ENCODE peak calls at places on chromosomes 12 and 14, in nine cellular contexts. E is WTC11, M is neural crest cell, Z is heart left ventricle, W is OCI-LY7, F is breast epithelium, V is left ventricle myocardium inferior, S is gastrocnemius medialis, Q is cardiac fibroblast. X is an unnamed sample.

GRCh38 chr14:98494582-98494981 is 777.4 kb downstream of the BCL11B start:
- DNase-seq in M (no peak), W (no peak), Q (no peak), S (no peak), Z (no peak), V (no peak), E (no peak), F (no peak), X (no peak)

GRCh38 chr12:64221656-64222010 is 463 bp downstream of the KICS2 start:
- DNase-seq in Z (peak; percentile 84), F (peak; percentile 83), Q (peak; percentile 78), S (peak; percentile 72), V (peak; percentile 87), M (peak; percentile 75), E (peak; percentile 92), W (peak; percentile 59), X (peak; percentile 63)

GRCh38 chr12:64590183-64590582 is 20.1 kb upstream of the RASSF3 start:
- DNase-seq in Z (no peak), M (no peak), V (no peak), W (no peak), Q (no peak), E (no peak), S (no peak), F (no peak), X (no peak)

GRCh38 chr12:108210001-108210400 is 80.9 kb downstream of the WSCD2 start:
- DNase-seq in M (no peak), E (no peak), W (no peak), F (no peak), S (no peak), V (no peak), Q (no peak), Z (no peak), X (no peak)

GRCh38 chr12:6092784-6093722 is 31.4 kb downstream of the VWF start:
- DNase-seq in Q (peak; percentile 93), F (peak; percentile 63), M (no peak), S (peak; percentile 72), V (no peak), W (no peak), Z (no peak), E (no peak), X (no peak)

GRCh38 chr12:95411466-95411865 is 62.5 kb upstream of the METAP2 start:
- DNase-seq in W (no peak), M (no peak), Z (no peak), Q (no peak), V (no peak), S (no peak), E (no peak), F (peak; percentile 43), X (no peak)

GRCh38 chr12:98696036-98696646 is 51.1 kb downstream of the APAF1 start:
- DNase-seq in W (no peak), V (no peak), Q (no peak), M (no peak), Z (no peak), E (peak; percentile 19), S (no peak), F (no peak), X (no peak)

GRCh38 chr12:96121271-96121711 is 72.9 kb upstream of the ELK3 start:
- DNase-seq in F (no peak), V (no peak), M (no peak), S (no peak), W (no peak), Z (no peak), E (no peak), Q (peak; percentile 61), X (no peak)

DNA sequence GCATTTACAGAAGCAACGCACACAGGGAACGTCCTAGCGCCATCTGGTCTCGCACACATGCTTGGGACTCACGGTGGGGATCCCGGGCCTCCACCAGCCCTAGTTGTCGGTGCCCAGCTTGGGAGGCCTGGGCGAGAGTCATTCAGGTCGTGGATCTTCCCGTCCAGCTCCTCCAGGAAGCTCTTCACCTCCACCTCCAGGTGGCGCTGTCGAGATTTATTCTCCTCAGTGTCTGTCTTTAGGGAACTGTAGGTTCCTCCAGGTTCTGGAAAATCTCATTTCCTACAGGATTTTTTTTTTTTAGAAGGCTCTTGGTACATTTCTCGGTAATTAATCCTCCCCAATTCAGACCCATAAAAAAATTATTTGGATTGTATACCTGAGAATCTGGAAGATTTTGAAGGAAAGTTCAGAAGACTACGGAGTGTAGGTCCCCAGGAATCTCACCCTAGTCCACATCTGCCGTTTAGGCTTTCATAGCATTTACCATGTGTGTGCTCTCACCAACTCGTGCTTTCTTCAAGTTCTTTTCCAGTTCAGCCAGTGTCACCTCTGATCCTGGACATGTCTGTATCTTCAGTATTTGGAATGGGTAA is 910.0 kb downstream of the TMEM121 start:
- DNase-seq in E (peak; percentile 20), Q (peak; percentile 14), W (peak; percentile 42), Z (no peak), S (no peak), M (no peak), F (no peak), V (peak; percentile 19), X (no peak)
- TF ChIP-seq CTCF in E (peak; percentile 25), Q (peak; percentile 27), W (peak; percentile 65), Z (peak; percentile 45), S (no peak), M (no peak), F (no peak), V (peak; percentile 53), X (peak; percentile 49)

GRCh38 chr14:25436906-25437305 is 387.0 kb upstream of the STXBP6 start:
- DNase-seq in W (no peak), Z (no peak), M (no peak), E (no peak), S (no peak), Q (no peak), V (no peak), F (no peak), X (no peak)

GRCh38 chr14:25430808-25431207 is 380.9 kb upstream of the STXBP6 start:
- DNase-seq in F (no peak), E (no peak), M (no peak), V (no peak), S (no peak), Z (no peak), W (no peak), Q (no peak), X (no peak)

DNA sequence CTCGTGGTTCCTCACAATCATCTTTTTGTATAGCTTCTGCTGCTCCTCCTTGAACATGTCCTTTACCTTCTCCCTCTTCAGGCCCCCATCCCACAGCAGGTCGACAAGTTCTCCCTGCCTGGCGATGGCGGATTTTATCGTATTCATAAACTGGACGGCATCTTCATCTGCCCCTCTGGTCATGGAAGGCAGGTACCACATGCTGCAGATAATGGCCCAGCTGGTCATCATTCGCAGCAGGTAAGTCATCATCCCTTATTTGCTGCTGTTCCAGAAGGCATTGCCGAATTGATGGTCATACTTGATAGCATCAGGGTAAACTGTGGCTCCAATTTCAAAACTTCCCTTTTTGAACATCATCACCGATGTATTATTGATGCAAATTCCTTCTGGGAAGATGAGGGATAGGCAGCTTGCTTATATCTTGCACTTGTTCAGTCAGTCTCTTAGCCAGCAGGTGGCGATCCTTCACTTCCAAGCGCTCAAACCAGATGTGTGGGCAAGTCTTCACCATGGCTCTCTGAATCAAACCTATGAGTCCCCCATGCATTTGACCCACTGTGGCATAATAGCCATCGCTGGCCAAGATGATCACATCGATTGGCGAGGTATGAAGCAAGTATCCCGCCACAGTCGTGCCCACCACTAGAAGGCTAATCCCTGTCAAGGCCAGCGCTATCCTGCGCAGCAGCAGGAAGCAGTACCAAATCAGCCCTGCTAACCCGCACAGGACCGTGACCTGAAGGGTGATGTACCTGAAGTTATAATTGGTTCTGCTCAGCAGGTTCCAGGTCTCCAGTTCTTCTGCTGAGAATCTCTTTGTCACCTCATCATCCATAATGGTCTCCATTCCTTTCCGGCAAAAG is 381.5 kb upstream of the STXBP6 start:
- DNase-seq in F (no peak), E (peak; percentile 69), W (peak; percentile 5), M (peak; percentile 23), Z (no peak), V (no peak), S (no peak), Q (peak; percentile 6), X (no peak)
- TF ChIP-seq CTCF in F (no peak), E (peak; percentile 49), W (peak; percentile 47), M (peak; percentile 60), Z (no peak), V (no peak), S (no peak), Q (no peak), X (no peak)

GRCh38 chr12:59179231-59179630 is 258.9 kb upstream of the LRIG3 start:
- DNase-seq in M (no peak), F (no peak), E (no peak), Z (no peak), V (no peak), W (no peak), S (no peak), Q (no peak), X (no peak)

GRCh38 chr12:59173696-59174095 is 253.4 kb upstream of the LRIG3 start:
- DNase-seq in Z (no peak), F (no peak), E (no peak), S (no peak), W (no peak), Q (peak; percentile 3), V (no peak), M (no peak), X (no peak)
- TF ChIP-seq CTCF in Z (no peak), F (no peak), E (no peak), S (no peak), W (no peak), Q (peak; percentile 8), V (no peak), M (peak; percentile 38), X (no peak)

GRCh38 chr12:124570810-124571209 is 3.4 kb upstream of the NCOR2 start:
- DNase-seq in Z (no peak), W (no peak), S (no peak), Q (no peak), M (no peak), F (no peak), E (no peak), V (no peak), X (no peak)

GRCh38 chr12:124569375-124570148 is 2.1 kb upstream of the NCOR2 start:
- DNase-seq in W (no peak), E (no peak), S (no peak), M (no peak), F (no peak), Q (no peak), Z (no peak), V (no peak), X (no peak)

GRCh38 chr12:124567035-124567672 is at the start of gene NCOR2:
- DNase-seq in M (peak; percentile 39), V (no peak), S (no peak), Z (peak; percentile 56), F (no peak), W (peak; percentile 74), Q (no peak), E (no peak), X (peak; percentile 66)

GRCh38 chr12:124567673-124568373 is 411 bp upstream of the NCOR2 start:
- DNase-seq in E (peak; percentile 61), F (peak; percentile 86), W (peak; percentile 81), Q (peak; percentile 97), V (peak; percentile 97), S (peak; percentile 86), Z (peak; percentile 96), M (peak; percentile 60), X (peak; percentile 88)

DNA sequence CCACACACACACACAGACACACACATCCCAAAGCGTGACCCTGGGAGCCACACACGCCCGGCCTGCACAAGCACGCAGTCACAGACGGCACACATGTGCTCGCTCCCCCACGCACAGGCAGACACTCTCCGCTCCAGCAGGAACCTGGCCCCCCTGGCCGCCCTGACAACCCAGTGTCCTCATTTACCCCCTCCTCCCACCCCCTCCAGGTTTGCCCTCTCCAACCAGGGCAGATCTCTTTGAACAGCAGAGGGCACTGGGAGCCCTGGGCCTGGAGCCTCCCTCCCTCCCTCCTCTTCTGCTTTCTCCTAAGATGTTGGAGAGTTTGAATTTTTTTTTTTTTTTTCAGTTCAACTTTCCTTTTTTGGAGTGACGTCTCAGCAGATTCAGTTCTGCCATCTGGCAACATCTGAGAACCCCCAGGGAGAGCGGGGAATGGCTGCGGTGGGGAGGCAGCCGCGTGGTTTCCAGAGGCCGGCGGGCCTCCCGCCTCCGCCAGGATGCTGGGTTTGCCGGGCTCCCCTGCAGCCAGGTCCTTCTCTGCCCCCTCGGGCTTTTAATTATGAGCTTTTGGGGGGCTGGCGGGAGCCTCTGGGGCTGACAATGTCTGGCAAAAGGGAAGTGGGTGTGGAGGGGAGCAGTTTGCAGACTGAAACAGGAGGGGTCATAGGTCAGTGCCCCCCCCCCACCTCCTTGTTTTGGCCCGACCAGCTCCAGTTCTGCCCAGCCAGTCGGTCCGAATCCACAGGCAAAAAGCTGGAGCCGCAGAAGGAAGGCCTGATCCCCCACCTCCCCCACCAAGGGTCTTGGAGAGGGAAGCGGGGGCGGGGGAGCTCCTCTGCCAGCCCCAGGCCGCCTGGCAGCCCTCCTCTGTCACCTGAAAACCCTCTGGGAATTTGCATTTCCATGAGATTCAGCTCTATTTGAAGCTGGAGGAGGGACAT is 1.3 kb upstream of the NCOR2 start:
- DNase-seq in V (peak; percentile 81), Q (peak; percentile 93), S (peak; percentile 63), F (peak; percentile 71), W (peak; percentile 35), Z (peak; percentile 85), M (no peak), E (peak; percentile 44), X (no peak)
- TF ChIP-seq CTCF in V (peak; percentile 45), Q (peak; percentile 67), S (peak; percentile 55), F (no peak), W (peak; percentile 54), Z (peak; percentile 51), M (no peak), E (no peak), X (no peak)

X was measured in mesothelial cell of epicardium.